ENCODE peak calls at places on chromosomes 13 and 19, in seven cellular contexts. One of them, this sample, is unnamed.

GRCh38 chr13:44142911-44143665 is 230.5 kb upstream of the SERP2 start:
- DNase-seq in KG1: no peak
- DNase-seq in GOT3: no peak
- DNase-seq in left ventricle myocardium inferior: no peak
- DNase-seq in NAMALWA: no peak
- DNase-seq in frontal cortex: no peak
- DNase-seq in globus pallidus: no peak
- DNase-seq in this sample: no peak

GRCh38 chr13:71303144-71303543 is 563.9 kb downstream of the DACH1 start:
- DNase-seq in KG1: no peak
- DNase-seq in GOT3: no peak
- DNase-seq in left ventricle myocardium inferior: no peak
- DNase-seq in NAMALWA: no peak
- DNase-seq in frontal cortex: no peak
- DNase-seq in globus pallidus: no peak
- DNase-seq in this sample: no peak

GRCh38 chr19:10363789-10364281 is 16.5 kb downstream of the TYK2 start:
- DNase-seq in KG1: no peak
- DNase-seq in GOT3: no peak
- DNase-seq in left ventricle myocardium inferior: no peak
- DNase-seq in NAMALWA: no peak
- DNase-seq in frontal cortex: no peak
- DNase-seq in globus pallidus: no peak
- DNase-seq in this sample: no peak

GRCh38 chr19:16588824-16589577 is 16.8 kb upstream of the SLC35E1 start:
- DNase-seq in KG1: no peak
- DNase-seq in GOT3: no peak
- DNase-seq in left ventricle myocardium inferior: no peak
- DNase-seq in NAMALWA: peak; percentile 63
- DNase-seq in frontal cortex: no peak
- DNase-seq in globus pallidus: no peak
- DNase-seq in this sample: no peak

GRCh38 chr19:1455336-1456120 is 5.6 kb downstream of the APC2 start:
- DNase-seq in KG1: no peak
- DNase-seq in GOT3: no peak
- DNase-seq in left ventricle myocardium inferior: no peak
- DNase-seq in NAMALWA: peak; percentile 98
- DNase-seq in frontal cortex: peak; percentile 81
- DNase-seq in globus pallidus: peak; percentile 54
- DNase-seq in this sample: peak; percentile 64

GRCh38 chr19:55986487-55986886 is at the start of gene NLRP5:
- DNase-seq in KG1: no peak
- DNase-seq in GOT3: no peak
- DNase-seq in left ventricle myocardium inferior: no peak
- DNase-seq in NAMALWA: no peak
- DNase-seq in frontal cortex: no peak
- DNase-seq in globus pallidus: no peak
- DNase-seq in this sample: no peak

GRCh38 chr19:52190679-52191293 is 934 bp downstream of the PPP2R1A start:
- DNase-seq in KG1: no peak
- DNase-seq in GOT3: no peak
- DNase-seq in left ventricle myocardium inferior: no peak
- DNase-seq in NAMALWA: peak; percentile 56
- DNase-seq in frontal cortex: no peak
- DNase-seq in globus pallidus: no peak
- DNase-seq in this sample: peak; percentile 6

GRCh38 chr13:78383899-78384298 is 219.5 kb downstream of the POU4F1 start:
- DNase-seq in KG1: no peak
- DNase-seq in GOT3: no peak
- DNase-seq in left ventricle myocardium inferior: no peak
- DNase-seq in NAMALWA: no peak
- DNase-seq in frontal cortex: no peak
- DNase-seq in globus pallidus: no peak
- DNase-seq in this sample: no peak

GRCh38 chr13:69857188-69857821 is 250.3 kb upstream of the ATXN8OS start:
- DNase-seq in KG1: peak; percentile 37
- DNase-seq in GOT3: no peak
- DNase-seq in left ventricle myocardium inferior: no peak
- DNase-seq in NAMALWA: peak; percentile 80
- DNase-seq in frontal cortex: no peak
- DNase-seq in globus pallidus: peak; percentile 22
- DNase-seq in this sample: no peak

GRCh38 chr13:77002590-77003190 is 10.8 kb downstream of the CLN5 start:
- DNase-seq in KG1: no peak
- DNase-seq in GOT3: no peak
- DNase-seq in left ventricle myocardium inferior: no peak
- DNase-seq in NAMALWA: peak; percentile 56
- DNase-seq in frontal cortex: no peak
- DNase-seq in globus pallidus: no peak
- DNase-seq in this sample: no peak

GRCh38 chr19:49983645-49984229 is 22.8 kb upstream of the SIGLEC11 start:
- DNase-seq in KG1: peak; percentile 51
- DNase-seq in GOT3: no peak
- DNase-seq in left ventricle myocardium inferior: peak; percentile 32
- DNase-seq in NAMALWA: peak; percentile 88
- DNase-seq in frontal cortex: peak; percentile 46
- DNase-seq in globus pallidus: peak; percentile 30
- DNase-seq in this sample: peak; percentile 70

GRCh38 chr13:49444517-49445395 is 682 bp downstream of the SETDB2 start:
- DNase-seq in KG1: peak; percentile 70
- DNase-seq in GOT3: no peak
- DNase-seq in left ventricle myocardium inferior: no peak
- DNase-seq in NAMALWA: peak; percentile 91
- DNase-seq in frontal cortex: peak; percentile 11
- DNase-seq in globus pallidus: peak; percentile 40
- DNase-seq in this sample: no peak

GRCh38 chr13:94233401-94233800 is 246.1 kb downstream of the DCT start:
- DNase-seq in KG1: no peak
- DNase-seq in GOT3: no peak
- DNase-seq in left ventricle myocardium inferior: peak; percentile 20
- DNase-seq in NAMALWA: no peak
- DNase-seq in frontal cortex: no peak
- DNase-seq in globus pallidus: peak; percentile 68
- DNase-seq in this sample: no peak

GRCh38 chr19:5489511-5489910 is 34.3 kb downstream of the ZNRF4 start:
- DNase-seq in KG1: no peak
- DNase-seq in GOT3: no peak
- DNase-seq in left ventricle myocardium inferior: no peak
- DNase-seq in NAMALWA: no peak
- DNase-seq in frontal cortex: no peak
- DNase-seq in globus pallidus: no peak
- DNase-seq in this sample: no peak

GRCh38 chr13:29111446-29111845 is 291.3 kb downstream of the MTUS2 start:
- DNase-seq in KG1: no peak
- DNase-seq in GOT3: no peak
- DNase-seq in left ventricle myocardium inferior: no peak
- DNase-seq in NAMALWA: no peak
- DNase-seq in frontal cortex: no peak
- DNase-seq in globus pallidus: no peak
- DNase-seq in this sample: no peak

GRCh38 chr19:14735915-14736314 is 42.4 kb downstream of the ADGRE2 start:
- DNase-seq in KG1: no peak
- DNase-seq in GOT3: no peak
- DNase-seq in left ventricle myocardium inferior: no peak
- DNase-seq in NAMALWA: no peak
- DNase-seq in frontal cortex: no peak
- DNase-seq in globus pallidus: no peak
- DNase-seq in this sample: no peak

GRCh38 chr13:110419391-110419791 is 112.3 kb downstream of the COL4A2 start:
- DNase-seq in KG1: no peak
- DNase-seq in GOT3: no peak
- DNase-seq in left ventricle myocardium inferior: no peak
- DNase-seq in NAMALWA: no peak
- DNase-seq in frontal cortex: no peak
- DNase-seq in globus pallidus: no peak
- DNase-seq in this sample: no peak

GRCh38 chr13:42266464-42266863 is 5.5 kb upstream of the AKAP11 start:
- DNase-seq in KG1: no peak
- DNase-seq in GOT3: no peak
- DNase-seq in left ventricle myocardium inferior: no peak
- DNase-seq in NAMALWA: no peak
- DNase-seq in frontal cortex: no peak
- DNase-seq in globus pallidus: no peak
- DNase-seq in this sample: no peak

GRCh38 chr13:27919934-27920676 is at the start of gene PDX1:
- DNase-seq in KG1: no peak
- DNase-seq in GOT3: no peak
- DNase-seq in left ventricle myocardium inferior: peak; percentile 27
- DNase-seq in NAMALWA: no peak
- DNase-seq in frontal cortex: no peak
- DNase-seq in globus pallidus: no peak
- DNase-seq in this sample: no peak

GRCh38 chr19:48302600-48302959 is 22.8 kb upstream of the EMP3 start:
- DNase-seq in KG1: no peak
- DNase-seq in GOT3: no peak
- DNase-seq in left ventricle myocardium inferior: no peak
- DNase-seq in NAMALWA: no peak
- DNase-seq in frontal cortex: no peak
- DNase-seq in globus pallidus: no peak
- DNase-seq in this sample: no peak

GRCh38 chr13:40466271-40466670 is 200.2 kb downstream of the FOXO1 start:
- DNase-seq in KG1: no peak
- DNase-seq in GOT3: no peak
- DNase-seq in left ventricle myocardium inferior: no peak
- DNase-seq in NAMALWA: no peak
- DNase-seq in frontal cortex: no peak
- DNase-seq in globus pallidus: no peak
- DNase-seq in this sample: no peak

GRCh38 chr19:21677696-21678418 is 89.5 kb downstream of the ZNF100 start:
- DNase-seq in KG1: no peak
- DNase-seq in GOT3: no peak
- DNase-seq in left ventricle myocardium inferior: peak; percentile 25
- DNase-seq in NAMALWA: no peak
- DNase-seq in frontal cortex: no peak
- DNase-seq in globus pallidus: no peak
- DNase-seq in this sample: peak; percentile 2

GRCh38 chr19:1509589-1510441 is 3.0 kb downstream of the ADAMTSL5 start:
- DNase-seq in KG1: no peak
- DNase-seq in GOT3: no peak
- DNase-seq in left ventricle myocardium inferior: no peak
- DNase-seq in NAMALWA: no peak
- DNase-seq in frontal cortex: no peak
- DNase-seq in globus pallidus: no peak
- DNase-seq in this sample: no peak

GRCh38 chr19:50377051-50377441 is 789 bp downstream of the NR1H2 start:
- DNase-seq in KG1: no peak
- DNase-seq in GOT3: no peak
- DNase-seq in left ventricle myocardium inferior: no peak
- DNase-seq in NAMALWA: peak; percentile 88
- DNase-seq in frontal cortex: no peak
- DNase-seq in globus pallidus: no peak
- DNase-seq in this sample: peak; percentile 51

This sample was measured in activated T-cell treated with anti-CD3 and anti-CD28 coated beads for 48 hours.